ENCODE peak calls at places on chromosomes 7 and 10, in eight cellular contexts. W, C, U, V, Y, S, E and A are unnamed samples.

GRCh38 chr10:74857586-74857985 is 31.2 kb downstream of the KAT6B start:
- DNase-seq in W (no peak), C (no peak), U (no peak), V (no peak), Y (no peak), S (no peak), E (no peak), A (no peak)

GRCh38 chr10:29081971-29082699 is 206.7 kb upstream of the LYZL1 start:
- DNase-seq in W (no peak), C (no peak), U (no peak), V (no peak), Y (no peak), S (no peak), E (no peak), A (no peak)

GRCh38 chr7:26900283-26900682 is 35.9 kb upstream of the SKAP2 start:
- DNase-seq in W (no peak), C (no peak), U (no peak), V (no peak), Y (peak), S (no peak), E (no peak), A (peak)

GRCh38 chr10:77943086-77943901 is 16.7 kb upstream of the DLG5 start:
- DNase-seq in W (no peak), C (no peak), U (no peak), V (peak), Y (peak), S (no peak), E (peak), A (peak)

GRCh38 chr10:4240641-4241197 is 455.7 kb upstream of the KLF6 start:
- DNase-seq in W (peak), C (no peak), U (no peak), V (peak), Y (peak), S (no peak), E (peak), A (peak)

GRCh38 chr7:73470208-73470607 is 36.6 kb downstream of the FZD9 start:
- DNase-seq in W (no peak), C (no peak), U (no peak), V (no peak), Y (no peak), S (no peak), E (peak), A (no peak)

GRCh38 chr7:23353172-23353571 is 54.0 kb downstream of the MALSU1 start:
- DNase-seq in W (no peak), C (no peak), U (no peak), V (no peak), Y (peak), S (no peak), E (no peak), A (peak)

GRCh38 chr7:151248191-151249033 is at the start of gene SMARCD3:
- DNase-seq in W (no peak), C (no peak), U (peak), V (peak), Y (peak), S (no peak), E (peak), A (peak)

GRCh38 chr10:59626523-59626869 is 83.2 kb downstream of the SLC16A9 start:
- DNase-seq in W (no peak), C (no peak), U (no peak), V (no peak), Y (no peak), S (no peak), E (no peak), A (no peak)

GRCh38 chr10:14184841-14185500 is 145.8 kb downstream of the FRMD4A start:
- DNase-seq in W (no peak), C (no peak), U (peak), V (peak), Y (peak), S (no peak), E (no peak), A (no peak)